ENCODE peak calls at places on chromosomes 5 and 9, in four cellular contexts. N is IMR-90; Q is tibial nerve; M is CD8-positive, alpha-beta T cell. J is an unnamed sample.
A peak's percentile ranks its signal among the peaks of the same experiment; 100 is the strongest.

GRCh38 chr5:83277953-83278352 is 193.6 kb upstream of the VCAN start:
- DNase-seq in M (no peak), Q (no peak), N (no peak), J (no peak)

GRCh38 chr5:60652206-60652605 is 47.8 kb downstream of the DEPDC1B start:
- DNase-seq in M (no peak), N (peak; percentile 94), Q (no peak), J (no peak)

GRCh38 chr5:163867324-163867723 is 361.9 kb downstream of the MAT2B start:
- DNase-seq in Q (no peak), N (peak; percentile 64), M (no peak), J (no peak)

GRCh38 chr9:123749580-123750202 is 180.2 kb downstream of the DENND1A start:
- DNase-seq in Q (no peak), N (peak; percentile 20), M (no peak), J (no peak)

GRCh38 chr9:75130621-75131020 is 42.3 kb downstream of the OSTF1 start:
- DNase-seq in N (peak; percentile 66), Q (no peak), M (no peak), J (no peak)

GRCh38 chr5:31640024-31640423 is 1.1 kb downstream of the PDZD2 start:
- DNase-seq in Q (no peak), N (no peak), M (no peak), J (no peak)

GRCh38 chr5:58294598-58295298 is 165.1 kb downstream of the PLK2 start:
- DNase-seq in N (peak; percentile 61), Q (no peak), M (no peak), J (no peak)

GRCh38 chr5:74432240-74432639 is 208.3 kb downstream of the ENC1 start:
- DNase-seq in N (no peak), M (no peak), Q (no peak), J (no peak)

GRCh38 chr5:16179511-16179935 is at the start of gene MARCHF11:
- DNase-seq in N (no peak), M (no peak), Q (no peak), J (no peak)

GRCh38 chr9:130869250-130869649 is 27.4 kb downstream of the QRFP start:
- DNase-seq in Q (no peak), N (peak; percentile 42), M (no peak), J (peak; percentile 68)

GRCh38 chr5:175752826-175753535 is 95.1 kb downstream of the HRH2 start:
- DNase-seq in N (no peak), Q (no peak), M (no peak), J (no peak)

GRCh38 chr9:20242767-20243166 is 379.5 kb downstream of the MLLT3 start:
- DNase-seq in Q (no peak), M (no peak), N (no peak), J (no peak)

GRCh38 chr9:134375011-134375390 is 48.7 kb downstream of the RXRA start:
- DNase-seq in Q (no peak), M (no peak), N (no peak), J (peak; percentile 76)
- H3K4me1 ChIP-seq in Q (peaks cover 97% of the 10 kb centered on the region), M (peaks cover 4% of the 10 kb centered on the region), N (peaks cover 33% of the 10 kb centered on the region), J (peaks cover 76% of the 10 kb centered on the region)

DNA sequence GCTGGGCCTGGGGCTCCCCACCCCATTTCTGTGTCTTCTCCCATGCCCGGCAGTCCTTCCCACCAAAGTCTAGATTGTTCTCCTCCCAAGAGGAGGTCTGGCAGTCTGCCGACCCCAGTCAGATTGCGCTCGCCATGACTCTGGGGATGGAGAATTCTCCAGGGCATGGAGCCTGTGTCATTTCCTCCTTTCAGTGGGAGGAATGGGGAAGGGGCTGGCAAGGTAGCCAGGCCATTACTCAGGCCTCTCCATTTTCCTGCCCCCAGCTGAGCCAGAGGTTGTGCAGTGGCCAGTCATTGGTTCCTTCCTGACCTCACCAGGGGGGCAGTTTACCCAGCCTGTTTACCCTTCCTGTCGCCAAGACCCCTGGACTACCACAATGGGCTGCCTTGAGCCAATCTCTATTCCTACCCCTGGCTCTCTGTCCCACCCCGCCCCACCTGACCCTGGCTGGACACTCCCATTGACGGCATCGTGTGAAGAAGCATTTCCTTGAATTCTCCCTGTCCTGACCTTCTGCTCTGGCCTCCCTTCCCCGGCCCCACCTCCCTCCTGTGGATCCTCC is 628 bp downstream of the SYNPO start:
- DNase-seq in M (no peak), N (peak; percentile 77), Q (no peak), J (peak; percentile 77)
- H3K4me1 ChIP-seq in M (no peaks in the 10 kb centered on the region), N (peaks cover 59% of the 10 kb centered on the region), Q (peaks cover 88% of the 10 kb centered on the region), J (peaks cover 52% of the 10 kb centered on the region)

DNA sequence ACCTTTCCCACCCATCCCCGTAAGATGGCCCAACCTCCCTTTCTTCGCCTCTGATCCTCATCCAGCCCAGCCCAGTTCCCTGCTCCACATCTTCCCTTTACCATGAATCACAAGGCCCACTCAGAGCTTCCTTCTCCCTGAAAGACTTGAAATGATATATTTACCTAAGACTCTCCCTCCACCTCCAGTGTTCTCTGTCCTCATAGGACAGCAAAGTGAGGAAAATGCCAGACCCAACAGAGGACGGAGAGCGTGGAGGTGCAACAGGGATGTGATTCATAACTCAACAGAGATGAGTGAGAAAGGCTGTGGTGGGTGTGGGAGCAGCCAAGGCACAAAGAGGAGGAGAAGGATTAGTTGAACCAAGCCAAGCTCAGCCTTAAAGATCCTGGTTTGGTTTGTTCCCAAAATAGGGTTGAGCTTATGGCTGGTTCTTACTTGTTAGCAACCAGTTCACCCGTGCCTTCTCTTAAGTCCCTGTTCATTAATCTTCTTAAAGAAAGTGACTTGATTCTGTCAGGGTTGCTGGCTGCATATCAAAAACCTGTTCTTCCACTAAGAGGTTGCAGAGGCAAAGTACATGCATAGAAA is 183.2 kb downstream of the ACTL7B start:
- DNase-seq in M (no peak), Q (no peak), N (no peak), J (no peak)
- H3K4me1 ChIP-seq in M (no peaks in the 10 kb centered on the region), Q (no peaks in the 10 kb centered on the region), N (no peaks in the 10 kb centered on the region), J (no peaks in the 10 kb centered on the region)

DNA sequence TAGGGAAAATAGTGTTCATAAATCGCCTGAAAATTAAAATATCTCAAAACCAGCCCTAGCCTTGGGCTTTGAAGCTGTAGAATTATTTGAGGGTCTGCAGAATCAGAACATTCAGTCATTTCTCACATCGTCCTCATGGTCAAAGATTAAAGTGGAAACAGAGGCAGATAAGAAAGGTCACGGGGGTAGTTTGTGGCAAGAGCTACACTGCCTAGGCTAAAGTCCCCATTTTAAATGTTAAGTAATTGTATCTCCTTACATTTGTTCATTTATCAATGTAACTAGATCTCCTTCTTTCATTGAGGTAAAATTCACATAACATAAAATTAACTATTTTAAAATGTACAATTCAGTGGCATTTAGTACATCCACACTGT is 139.2 kb downstream of the TLE1 start:
- DNase-seq in M (no peak), N (no peak), Q (no peak), J (no peak)
- H3K4me1 ChIP-seq in M (no peaks in the 10 kb centered on the region), N (no peaks in the 10 kb centered on the region), Q (no peaks in the 10 kb centered on the region), J (no peaks in the 10 kb centered on the region)

DNA sequence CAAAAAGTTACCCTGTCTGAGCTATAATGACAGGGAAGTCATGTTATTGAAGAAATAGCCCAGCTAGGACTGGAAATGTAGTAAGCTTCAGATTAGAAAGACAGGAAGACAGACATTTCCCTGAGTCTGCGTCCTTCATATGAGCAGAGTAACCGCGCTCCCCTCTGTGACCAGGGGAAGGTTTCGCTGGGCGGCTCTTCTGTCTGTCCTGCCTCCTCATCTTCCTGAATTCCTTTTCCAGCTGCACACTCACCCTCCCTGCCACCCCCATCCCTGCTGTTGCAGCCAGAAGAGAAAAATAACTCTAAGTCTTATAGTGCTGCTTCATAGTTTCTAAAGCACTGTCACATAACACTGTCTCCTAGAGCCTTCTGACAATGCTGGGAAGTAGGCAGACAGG is 8.6 kb downstream of the SPARC start:
- DNase-seq in Q (no peak), M (no peak), N (peak; percentile 68), J (no peak)
- H3K4me1 ChIP-seq in Q (peaks cover 80% of the 10 kb centered on the region), M (no peaks in the 10 kb centered on the region), N (peaks cover 61% of the 10 kb centered on the region), J (peaks cover 23% of the 10 kb centered on the region)

DNA sequence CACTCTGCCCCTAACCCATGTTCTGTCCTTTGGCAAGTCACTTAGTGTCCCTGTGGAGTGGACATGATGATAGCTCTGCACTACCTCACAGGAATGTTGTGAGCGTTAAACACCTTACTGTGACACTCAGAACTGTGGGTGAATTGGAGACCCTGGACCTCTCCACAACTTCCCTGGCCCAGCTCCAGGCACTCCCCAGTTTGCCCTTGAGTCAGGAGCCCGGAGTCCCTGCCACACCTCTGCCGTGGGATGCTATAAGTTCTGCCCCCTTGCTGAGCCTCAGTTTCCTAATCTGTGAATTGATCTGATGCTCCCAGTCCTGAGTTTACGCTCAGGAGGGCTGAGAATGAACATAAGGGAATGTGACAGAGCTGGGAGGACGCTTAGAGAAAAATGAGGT is 34.4 kb downstream of the GSN start:
- DNase-seq in N (no peak), M (no peak), Q (peak; percentile 11), J (no peak)
- H3K4me1 ChIP-seq in N (peaks cover 11% of the 10 kb centered on the region), M (peaks cover 11% of the 10 kb centered on the region), Q (peaks cover 68% of the 10 kb centered on the region), J (peaks cover 47% of the 10 kb centered on the region)

J was measured in uterus.